ENCODE peak calls at places on chromosomes 7 and 10, in six cellular contexts. Z is heart left ventricle, H is spleen, R is IMR-90, M is OCI-LY7, J is psoas muscle. D is an unnamed sample.
A peak's percentile ranks its signal among the peaks of the same experiment; 100 is the strongest.

GRCh38 chr7:48112431-48113165 is 23.5 kb downstream of the UPP1 start:
- DNase-seq in J (no peak), R (peak; percentile 70), Z (no peak), M (no peak), H (no peak), D (no peak)

GRCh38 chr7:66953044-66953427 is 32.0 kb downstream of the TMEM248 start:
- DNase-seq in R (no peak), J (no peak), M (peak; percentile 8), Z (no peak), H (no peak), D (peak; percentile 84)

GRCh38 chr7:125255793-125256192 is 326.2 kb upstream of the POT1 start:
- DNase-seq in Z (no peak), M (no peak), R (no peak), H (no peak), J (no peak), D (no peak)

GRCh38 chr10:46048152-46048551 is 2.1 kb upstream of the MSMB start:
- DNase-seq in M (no peak), J (no peak), H (no peak), R (no peak), Z (no peak), D (no peak)

GRCh38 chr7:93547716-93548115 is 26.8 kb downstream of the CALCR start:
- DNase-seq in Z (no peak), R (no peak), M (no peak), J (no peak), H (no peak), D (no peak)

GRCh38 chr7:5766321-5766761 is 15.1 kb downstream of the RNF216 start:
- DNase-seq in H (no peak), J (no peak), R (peak; percentile 81), M (no peak), Z (no peak), D (no peak)

GRCh38 chr10:5890519-5890878 is 456 bp downstream of the FBH1 start:
- DNase-seq in J (peak; percentile 41), H (no peak), M (peak; percentile 29), R (no peak), Z (peak; percentile 28), D (peak; percentile 70)

GRCh38 chr7:46754135-46754730 is 827.7 kb downstream of the TNS3 start:
- DNase-seq in M (no peak), J (no peak), Z (no peak), R (peak; percentile 57), H (no peak), D (no peak)

GRCh38 chr10:69047111-69047837 is 40.6 kb upstream of the SRGN start:
- DNase-seq in Z (no peak), R (no peak), M (no peak), J (no peak), H (no peak), D (no peak)

GRCh38 chr10:17025444-17026295 is 103.9 kb downstream of the CUBN start:
- DNase-seq in M (no peak), Z (no peak), J (peak; percentile 54), H (no peak), R (peak; percentile 99), D (no peak)

GRCh38 chr7:54877683-54878082 is 118.7 kb upstream of the SEC61G start:
- DNase-seq in M (no peak), R (no peak), J (no peak), H (no peak), Z (no peak), D (no peak)

GRCh38 chr7:130632111-130632510 is 36.4 kb downstream of the COPG2 start:
- DNase-seq in H (no peak), R (peak; percentile 72), Z (no peak), M (no peak), J (no peak), D (no peak)

GRCh38 chr10:4038000-4038399 is 253.0 kb upstream of the KLF6 start:
- DNase-seq in J (no peak), H (no peak), M (no peak), R (no peak), Z (no peak), D (no peak)

GRCh38 chr7:24981544-24981951 is 1.6 kb upstream of the OSBPL3 start:
- DNase-seq in M (peak; percentile 27), H (peak; percentile 86), J (peak; percentile 35), Z (peak; percentile 46), R (peak; percentile 67), D (peak; percentile 64)

GRCh38 chr7:155356323-155357105 is 58.8 kb downstream of the INSIG1 start:
- DNase-seq in M (no peak), H (peak; percentile 49), Z (no peak), J (no peak), R (no peak), D (peak; percentile 44)

GRCh38 chr10:3781458-3782098 is 3.4 kb downstream of the KLF6 start:
- DNase-seq in H (peak; percentile 93), J (peak; percentile 68), R (peak; percentile 55), Z (peak; percentile 65), M (peak; percentile 27), D (no peak)

GRCh38 chr7:40263752-40264390 is 129.1 kb downstream of the SUGCT start:
- DNase-seq in J (no peak), M (no peak), Z (no peak), R (no peak), H (no peak), D (no peak)

DNA sequence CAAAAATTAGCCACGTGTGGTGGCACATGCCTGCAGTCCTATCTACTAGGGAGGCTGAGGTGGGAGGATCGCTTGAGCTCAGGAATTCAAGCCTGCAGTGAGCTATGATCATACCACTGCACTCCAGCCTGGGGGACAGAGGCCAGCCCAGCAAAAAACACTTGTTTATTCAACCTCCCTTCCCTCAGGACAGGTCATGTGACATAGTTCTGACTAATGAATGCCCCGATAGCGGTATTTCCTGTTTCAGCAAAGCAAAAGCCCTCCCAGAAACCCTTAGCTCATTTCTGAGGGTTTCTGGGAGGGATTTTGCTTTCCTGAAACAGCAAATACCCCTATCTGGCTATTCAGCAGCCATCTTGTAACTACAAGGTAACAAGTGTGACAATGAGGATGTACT is 157.1 kb downstream of the GATA3 start:
- DNase-seq in R (no peak), M (no peak), H (no peak), Z (no peak), J (no peak), D (no peak)
- H3K4me1 ChIP-seq in R (no peaks in the 10 kb centered on the region), M (no peaks in the 10 kb centered on the region), H (no peaks in the 10 kb centered on the region), Z (no peaks in the 10 kb centered on the region), J (no peaks in the 10 kb centered on the region), D (no peaks in the 10 kb centered on the region)

GRCh38 chr10:117132751-117133231 is 5.3 kb downstream of the VAX1 start:
- DNase-seq in M (no peak), J (no peak), R (no peak), H (no peak), Z (no peak), D (no peak)
- H3K4me3 ChIP-seq in M (no peak overlapping the region), J (no peak overlapping the region), R (no peak overlapping the region), H (no peak overlapping the region), Z (no peak overlapping the region), D (no peak overlapping the region)

GRCh38 chr10:70493660-70494234 is 15.2 kb downstream of the PALD1 start:
- DNase-seq in J (no peak), Z (no peak), H (peak; percentile 88), M (peak; percentile 97), R (no peak), D (peak; percentile 99)
- H3K4me1 ChIP-seq in J (peaks cover 3% of the 10 kb centered on the region), Z (peaks cover 6% of the 10 kb centered on the region), H (peaks cover 59% of the 10 kb centered on the region), M (peaks cover 99% of the 10 kb centered on the region), R (no peaks in the 10 kb centered on the region), D (peaks cover 98% of the 10 kb centered on the region)

DNA sequence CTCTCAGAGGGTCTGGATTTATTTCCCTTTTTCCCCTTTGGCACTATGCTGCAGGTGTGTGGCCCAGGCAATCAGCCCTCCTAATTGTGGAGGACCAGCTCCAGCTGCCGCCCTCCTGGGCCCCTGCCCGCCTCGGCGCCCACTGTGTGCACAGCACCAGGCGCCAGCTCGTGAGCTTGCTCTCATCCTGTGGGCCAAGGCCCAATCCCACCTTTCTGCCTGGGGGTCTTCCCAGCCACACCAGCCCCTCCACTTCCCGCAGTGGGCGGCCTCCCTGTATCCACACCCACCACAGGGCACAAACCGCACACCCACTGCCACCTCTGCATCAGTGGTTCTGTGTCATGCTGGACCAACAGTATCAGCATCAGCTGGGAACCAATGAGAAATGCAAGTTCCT is 25.5 kb upstream of the SLIT1 start:
- DNase-seq in Z (no peak), R (no peak), J (no peak), M (no peak), H (no peak), D (no peak)
- H3K4me3 ChIP-seq in Z (no peak overlapping the region), R (no peak overlapping the region), J (no peak overlapping the region), M (no peak overlapping the region), H (no peak overlapping the region), D (no peak overlapping the region)

D was measured in Karpas-422.